ENCODE peak calls at places on chromosome 7, in eight cellular contexts. R, L, Y, V, U, J, X and G are unnamed samples.

GRCh38 chr7:20474244-20474643 is 141.2 kb upstream of the ABCB5 start:
- DNase-seq in R (no peak), L (no peak), Y (no peak), V (no peak), U (no peak), J (no peak), X (no peak), G (no peak)

GRCh38 chr7:128863433-128863989 is 855 bp downstream of the ATP6V1F start:
- DNase-seq in R (peak), L (peak), Y (peak), V (no peak), U (peak), J (no peak), X (peak), G (peak)

GRCh38 chr7:152137476-152138025 is 112.1 kb downstream of the GALNT11 start:
- DNase-seq in R (no peak), L (peak), Y (no peak), V (no peak), U (no peak), J (no peak), X (no peak), G (no peak)

GRCh38 chr7:78019457-78020130 is 221.0 kb downstream of the PHTF2 start:
- DNase-seq in R (peak), L (peak), Y (peak), V (peak), U (peak), J (no peak), X (peak), G (peak)

GRCh38 chr7:7984424-7984823 is 15.8 kb downstream of the GLCCI1 start:
- DNase-seq in R (no peak), L (no peak), Y (no peak), V (no peak), U (no peak), J (no peak), X (no peak), G (no peak)

GRCh38 chr7:22433710-22434460 is 66.1 kb downstream of the STEAP1B start:
- DNase-seq in R (no peak), L (peak), Y (peak), V (peak), U (no peak), J (no peak), X (peak), G (peak)

GRCh38 chr7:68488366-68489060 is 1109.8 kb upstream of the AUTS2 start:
- DNase-seq in R (no peak), L (no peak), Y (no peak), V (no peak), U (peak), J (no peak), X (no peak), G (no peak)

GRCh38 chr7:115099906-115100305 is 178.0 kb downstream of the MDFIC start:
- DNase-seq in R (peak), L (peak), Y (no peak), V (no peak), U (no peak), J (no peak), X (no peak), G (peak)

GRCh38 chr7:99177165-99177564 is 30.8 kb downstream of the KPNA7 start:
- DNase-seq in R (no peak), L (no peak), Y (no peak), V (no peak), U (no peak), J (no peak), X (no peak), G (no peak)

GRCh38 chr7:76326646-76327233 is 24.3 kb downstream of the HSPB1 start:
- DNase-seq in R (peak), L (peak), Y (no peak), V (no peak), U (no peak), J (no peak), X (no peak), G (no peak)

GRCh38 chr7:82081644-82082224 is 311.9 kb upstream of the HGF start:
- DNase-seq in R (no peak), L (no peak), Y (peak), V (no peak), U (no peak), J (no peak), X (no peak), G (no peak)

GRCh38 chr7:5477126-5477525 is 53.5 kb upstream of the TNRC18 start:
- DNase-seq in R (no peak), L (no peak), Y (no peak), V (no peak), U (no peak), J (no peak), X (no peak), G (no peak)

GRCh38 chr7:101173752-101174244 is 6.3 kb downstream of the NAT16 start:
- DNase-seq in R (peak), L (no peak), Y (peak), V (no peak), U (peak), J (no peak), X (peak), G (no peak)

GRCh38 chr7:148688526-148688925 is 10.2 kb upstream of the CUL1 start:
- DNase-seq in R (no peak), L (no peak), Y (no peak), V (no peak), U (no peak), J (no peak), X (no peak), G (no peak)

GRCh38 chr7:74037609-74038008 is 9.6 kb downstream of the ELN start:
- DNase-seq in R (no peak), L (no peak), Y (no peak), V (no peak), U (no peak), J (no peak), X (no peak), G (no peak)

GRCh38 chr7:118372530-118372929 is 148.0 kb downstream of the ANKRD7 start:
- DNase-seq in R (no peak), L (no peak), Y (no peak), V (no peak), U (no peak), J (no peak), X (peak), G (no peak)

GRCh38 chr7:13067036-13067435 is 379.6 kb downstream of the ARL4A start:
- DNase-seq in R (no peak), L (no peak), Y (peak), V (no peak), U (no peak), J (no peak), X (no peak), G (no peak)
- TF ChIP-seq USF2 in R (no peak), L (no peak), Y (no peak), V (no peak), U (no peak), J (no peak), X (no peak), G (no peak)

DNA sequence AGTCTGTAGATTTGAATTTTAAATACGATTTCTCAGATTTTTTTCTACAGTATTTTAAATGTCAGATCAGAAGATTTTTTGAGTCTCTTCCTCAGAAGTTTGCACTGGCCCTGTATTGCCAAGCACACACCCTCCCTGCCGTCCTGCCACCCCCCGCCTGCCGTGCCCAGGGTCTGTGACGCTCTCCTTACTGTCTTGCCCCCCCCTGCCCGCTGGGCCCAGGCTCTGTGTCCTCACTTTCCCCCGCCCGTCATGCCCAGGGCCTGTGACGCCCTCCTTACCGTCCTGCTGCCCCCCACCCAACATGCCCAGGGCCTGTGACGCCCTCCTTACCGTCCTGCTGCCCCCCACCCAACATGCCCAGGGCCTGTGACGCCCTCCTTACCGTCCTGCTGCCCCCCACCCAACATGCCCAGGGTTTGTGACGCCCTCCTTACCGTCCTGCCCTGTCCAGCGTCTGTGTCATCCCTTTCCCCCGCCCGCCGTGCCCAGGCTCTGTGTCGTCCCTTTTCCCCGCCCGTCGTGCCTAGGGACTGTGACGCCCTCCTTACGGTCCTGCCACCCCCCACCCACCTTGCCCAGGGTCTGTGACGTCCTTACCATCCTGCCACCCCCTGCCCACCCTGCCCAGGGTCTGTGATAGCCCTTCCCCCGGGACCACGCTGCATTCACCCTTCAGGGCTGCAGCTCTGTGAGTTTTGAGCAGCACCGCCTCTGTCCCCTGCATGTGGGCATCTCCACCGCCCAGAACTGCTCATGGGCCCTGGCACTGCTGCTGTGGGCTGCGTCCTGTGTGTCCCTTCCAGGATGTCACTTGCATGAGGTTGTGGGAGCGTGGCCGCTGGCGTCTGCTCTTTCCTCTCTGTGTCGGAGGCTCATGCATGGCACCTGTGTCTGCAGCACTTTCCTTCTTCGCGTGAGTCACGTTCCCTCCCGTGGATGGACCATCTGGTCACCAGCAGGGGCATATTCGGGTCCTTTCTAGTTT is 19.3 kb upstream of the PRKAR1B start:
- DNase-seq in R (no peak), L (no peak), Y (no peak), V (no peak), U (peak), J (no peak), X (no peak), G (no peak)
- TF ChIP-seq USF2 in R (no peak), L (no peak), Y (no peak), V (no peak), U (no peak), J (no peak), X (no peak), G (no peak)

GRCh38 chr7:103637080-103637479 is 191.1 kb upstream of the SLC26A5 start:
- DNase-seq in R (no peak), L (peak), Y (no peak), V (no peak), U (no peak), J (no peak), X (no peak), G (no peak)
- TF ChIP-seq USF2 in R (no peak), L (no peak), Y (no peak), V (no peak), U (no peak), J (no peak), X (no peak), G (no peak)

DNA sequence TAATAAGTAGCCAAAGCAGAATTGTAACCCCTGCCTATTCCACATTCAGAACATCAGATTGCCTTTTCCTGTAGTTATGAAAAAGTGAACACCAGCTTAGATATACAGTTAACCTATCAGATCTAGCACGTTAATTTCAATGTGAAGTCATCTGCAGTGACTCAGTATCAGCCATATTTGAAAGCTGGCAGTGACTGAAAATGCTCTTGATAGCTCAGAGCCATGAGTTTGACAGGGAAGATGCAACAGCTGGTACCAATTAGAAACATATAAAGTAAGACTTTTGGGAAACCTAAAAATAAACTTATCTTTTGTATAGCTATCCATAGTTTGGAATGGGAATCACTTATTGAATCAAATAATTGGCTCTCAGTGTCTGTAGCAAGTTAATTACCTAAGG is 284.1 kb upstream of the NPSR1 start:
- DNase-seq in R (no peak), L (no peak), Y (no peak), V (no peak), U (no peak), J (no peak), X (no peak), G (no peak)
- TF ChIP-seq USF2 in R (no peak), L (no peak), Y (no peak), V (no peak), U (no peak), J (no peak), X (no peak), G (no peak)

GRCh38 chr7:46134385-46134784 is 213.3 kb upstream of the IGFBP3 start:
- DNase-seq in R (no peak), L (no peak), Y (no peak), V (no peak), U (no peak), J (no peak), X (no peak), G (no peak)

GRCh38 chr7:46133741-46134140 is 212.7 kb upstream of the IGFBP3 start:
- DNase-seq in R (no peak), L (no peak), Y (no peak), V (no peak), U (no peak), J (no peak), X (no peak), G (no peak)

GRCh38 chr7:46129831-46130230 is 208.8 kb upstream of the IGFBP3 start:
- DNase-seq in R (no peak), L (no peak), Y (no peak), V (no peak), U (peak), J (no peak), X (no peak), G (peak)

GRCh38 chr7:46133076-46133475 is 212.0 kb upstream of the IGFBP3 start:
- DNase-seq in R (no peak), L (no peak), Y (no peak), V (no peak), U (no peak), J (no peak), X (no peak), G (no peak)

DNA sequence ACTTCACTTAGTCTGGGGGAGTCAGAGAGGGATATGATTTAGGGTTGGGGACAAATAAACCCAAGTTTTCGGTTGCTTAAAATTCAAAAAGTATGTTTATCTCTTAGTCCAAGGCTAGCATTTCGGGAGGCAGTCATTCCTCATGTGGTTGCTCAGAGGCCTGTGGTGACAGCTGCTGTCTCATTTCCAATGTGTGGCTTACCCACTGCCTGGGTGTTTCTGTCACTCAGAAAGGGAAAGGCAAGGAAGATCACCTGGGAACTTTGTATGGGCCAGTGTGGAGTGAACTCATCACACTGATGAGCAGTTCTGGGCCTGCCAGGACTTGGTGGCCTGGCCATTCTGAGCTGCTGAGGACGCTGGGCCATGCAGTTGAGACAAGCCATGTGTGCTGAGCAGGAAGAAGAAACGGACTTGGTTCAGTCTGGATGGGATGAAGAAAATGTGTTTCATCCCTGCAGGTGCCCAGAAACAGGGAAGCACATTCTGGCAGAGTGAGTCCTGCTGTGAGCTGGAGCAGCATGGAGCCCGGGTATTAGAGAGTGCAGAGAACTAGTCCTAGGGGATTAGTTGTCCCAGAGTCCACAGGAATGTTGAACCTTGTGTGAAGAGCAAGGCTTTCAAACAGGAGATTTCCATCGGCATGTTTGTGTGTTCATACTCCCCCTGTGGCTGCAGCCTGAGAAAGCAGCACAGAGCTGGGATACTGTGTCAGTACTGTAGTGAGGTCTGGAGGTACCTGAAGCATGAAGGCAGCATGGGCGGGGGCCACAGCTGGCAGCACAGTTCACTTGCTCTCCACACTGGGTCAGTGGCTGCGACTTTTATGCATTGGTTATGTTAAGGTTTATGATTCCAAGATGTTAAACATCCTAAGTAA is 211.1 kb upstream of the IGFBP3 start:
- DNase-seq in R (no peak), L (no peak), Y (peak), V (no peak), U (no peak), J (no peak), X (no peak), G (peak)
- TF ChIP-seq USF2 in R (no peak), L (no peak), Y (no peak), V (no peak), U (no peak), J (no peak), X (no peak), G (no peak)

GRCh38 chr7:39304178-39304577 is 262.0 kb upstream of the YAE1 start:
- DNase-seq in R (no peak), L (no peak), Y (no peak), V (no peak), U (no peak), J (no peak), X (no peak), G (no peak)

GRCh38 chr7:39295791-39296190 is 270.4 kb upstream of the YAE1 start:
- DNase-seq in R (no peak), L (no peak), Y (no peak), V (no peak), U (no peak), J (no peak), X (no peak), G (no peak)

GRCh38 chr7:39304683-39305405 is 261.4 kb upstream of the YAE1 start:
- DNase-seq in R (no peak), L (no peak), Y (no peak), V (no peak), U (no peak), J (no peak), X (no peak), G (no peak)

GRCh38 chr7:39300276-39300675 is 265.9 kb upstream of the YAE1 start:
- DNase-seq in R (no peak), L (no peak), Y (no peak), V (no peak), U (no peak), J (no peak), X (no peak), G (no peak)

GRCh38 chr7:39299695-39300094 is 266.5 kb upstream of the YAE1 start:
- DNase-seq in R (no peak), L (no peak), Y (no peak), V (no peak), U (no peak), J (no peak), X (no peak), G (no peak)
- TF ChIP-seq USF2 in R (no peak), L (no peak), Y (no peak), V (no peak), U (no peak), J (no peak), X (no peak), G (no peak)

DNA sequence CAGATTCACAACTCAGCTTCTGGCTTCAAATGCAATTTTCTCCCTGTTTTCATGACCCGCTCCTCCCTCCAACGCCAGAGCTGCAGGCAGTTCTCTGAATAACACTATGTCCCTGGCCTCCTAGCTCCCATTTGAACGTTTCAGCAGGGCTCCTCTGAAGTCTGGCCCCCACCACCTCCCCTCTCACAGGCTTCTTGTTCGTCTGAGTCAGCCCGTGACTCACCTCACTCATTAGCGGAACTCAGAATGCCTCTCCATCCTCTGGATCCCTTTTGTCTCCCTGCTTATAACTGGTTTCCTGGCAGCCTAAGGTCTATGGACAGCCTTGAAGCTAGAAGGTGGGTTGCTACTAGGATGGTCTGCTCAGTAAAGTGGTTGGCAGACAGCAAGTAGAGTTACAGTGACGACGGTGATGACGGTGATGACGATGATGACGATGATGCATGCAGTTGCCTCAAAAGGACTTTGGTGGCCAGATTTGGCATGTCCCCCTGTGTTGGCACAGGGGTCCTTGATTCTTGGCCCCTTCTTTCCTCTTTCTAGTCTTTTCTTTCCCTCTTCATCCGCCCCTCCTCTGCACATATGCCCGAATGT is 83.3 kb upstream of the MKLN1 start:
- DNase-seq in R (peak), L (peak), Y (no peak), V (peak), U (peak), J (no peak), X (no peak), G (peak)
- TF ChIP-seq USF2 in R (no peak), L (no peak), Y (no peak), V (no peak), U (no peak), J (no peak), X (no peak), G (no peak)